ENCODE peak calls at places on chromosomes 16 and 17, in seven cellular contexts. Y is heart left ventricle; S is stomach; W is adrenal gland; C is cardiac muscle cell; D is ascending aorta; H is CD8-positive, alpha-beta memory T cell. F is an unnamed sample. For H3K36me3, the result is how much of the 10 kb centered on the place peaks cover.

GRCh38 chr17:58337126-58337599 is 8.6 kb upstream of the TSPOAP1 start:
- DNase-seq in Y (no peak), S (no peak), W (no peak), C (no peak), D (no peak), H (peak), F (peak)

GRCh38 chr16:30030011-30030685 is 923 bp downstream of the TLCD3B start:
- DNase-seq in Y (no peak), S (no peak), W (no peak), C (no peak), D (no peak), H (no peak), F (no peak)

GRCh38 chr16:84847554-84848415 is 28.0 kb downstream of the CRISPLD2 start:
- DNase-seq in Y (no peak), S (no peak), W (no peak), C (no peak), D (no peak), H (no peak), F (no peak)

GRCh38 chr16:11658896-11659708 is 9.2 kb upstream of the SNN start:
- DNase-seq in Y (no peak), S (no peak), W (no peak), C (peak), D (no peak), H (no peak), F (no peak)

GRCh38 chr16:12869681-12870427 is 31.5 kb upstream of the SHISA9 start:
- DNase-seq in Y (no peak), S (no peak), W (no peak), C (no peak), D (no peak), H (no peak), F (no peak)

GRCh38 chr17:31581491-31581890 is 190.0 kb downstream of the RAB11FIP4 start:
- DNase-seq in Y (no peak), S (peak), W (peak), C (no peak), D (peak), H (no peak), F (no peak)

GRCh38 chr17:49132699-49133364 is at the start of gene B4GALNT2:
- DNase-seq in Y (no peak), S (peak), W (peak), C (no peak), D (no peak), H (no peak), F (no peak)

GRCh38 chr17:18177137-18177536 is 6.5 kb upstream of the ALKBH5 start:
- DNase-seq in Y (no peak), S (no peak), W (no peak), C (no peak), D (no peak), H (no peak), F (no peak)

GRCh38 chr17:67628580-67629013 is 89.1 kb upstream of the NOL11 start:
- DNase-seq in Y (no peak), S (peak), W (peak), C (peak), D (no peak), H (no peak), F (no peak)

GRCh38 chr17:10295728-10296343 is 77.0 kb downstream of the MYH13 start:
- DNase-seq in Y (peak), S (no peak), W (peak), C (peak), D (no peak), H (no peak), F (no peak)

GRCh38 chr17:57853695-57854094 is 3.9 kb upstream of the MRPS23 start:
- DNase-seq in Y (no peak), S (peak), W (peak), C (no peak), D (peak), H (peak), F (no peak)

GRCh38 chr17:66584927-66585326 is 250.0 kb upstream of the CACNG5 start:
- DNase-seq in Y (no peak), S (no peak), W (no peak), C (no peak), D (no peak), H (no peak), F (no peak)

GRCh38 chr16:72956124-72957064 is 91.5 kb downstream of the ZFHX3 start:
- DNase-seq in Y (no peak), S (no peak), W (no peak), C (no peak), D (no peak), H (no peak), F (no peak)

GRCh38 chr17:81331527-81332043 is 36.5 kb upstream of the SLC38A10 start:
- DNase-seq in Y (no peak), S (no peak), W (no peak), C (no peak), D (no peak), H (no peak), F (no peak)
- H3K27ac ChIP-seq in Y (no peak), S (no peak), W (no peak), C (no peak), D (no peak), H (no peak), F (no peak)

DNA sequence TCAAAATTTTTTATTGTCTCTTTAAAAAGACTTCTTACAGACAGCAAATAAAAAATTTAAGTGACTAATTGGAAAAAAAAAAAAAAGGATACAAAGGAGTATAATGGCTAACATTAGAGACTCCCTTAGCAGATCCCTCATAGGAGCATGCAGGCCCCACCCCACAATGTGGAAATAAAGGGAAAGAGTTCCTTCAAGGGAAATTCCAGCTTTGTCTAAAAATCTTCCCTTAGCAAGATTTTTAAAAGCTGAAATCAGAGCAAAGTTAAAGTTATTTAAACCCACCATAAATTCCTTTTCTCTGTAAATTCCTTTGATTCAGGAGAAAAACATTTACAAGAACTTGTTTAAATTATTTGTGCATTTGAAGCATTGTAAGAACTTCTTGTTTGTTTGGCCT is 32.5 kb upstream of the NOS2 start:
- DNase-seq in Y (no peak), S (no peak), W (no peak), C (no peak), D (no peak), H (no peak), F (no peak)
- H3K4me3 ChIP-seq in Y (no peak), S (no peak), W (no peak), C (no peak), D (no peak), H (no peak), F (no peak)

GRCh38 chr17:1000597-1001490 is 3.9 kb downstream of the TIMM22 start:
- DNase-seq in Y (peak), S (peak), W (no peak), C (peak), D (peak), H (no peak), F (no peak)

GRCh38 chr17:1003633-1003971 is 6.7 kb downstream of the TIMM22 start:
- DNase-seq in Y (no peak), S (no peak), W (no peak), C (no peak), D (no peak), H (no peak), F (no peak)

GRCh38 chr17:1002771-1003555 is 6.0 kb downstream of the TIMM22 start:
- DNase-seq in Y (peak), S (no peak), W (no peak), C (peak), D (peak), H (no peak), F (no peak)

GRCh38 chr17:1001640-1002411 is 4.9 kb downstream of the TIMM22 start:
- DNase-seq in Y (peak), S (no peak), W (peak), C (peak), D (peak), H (no peak), F (no peak)

DNA sequence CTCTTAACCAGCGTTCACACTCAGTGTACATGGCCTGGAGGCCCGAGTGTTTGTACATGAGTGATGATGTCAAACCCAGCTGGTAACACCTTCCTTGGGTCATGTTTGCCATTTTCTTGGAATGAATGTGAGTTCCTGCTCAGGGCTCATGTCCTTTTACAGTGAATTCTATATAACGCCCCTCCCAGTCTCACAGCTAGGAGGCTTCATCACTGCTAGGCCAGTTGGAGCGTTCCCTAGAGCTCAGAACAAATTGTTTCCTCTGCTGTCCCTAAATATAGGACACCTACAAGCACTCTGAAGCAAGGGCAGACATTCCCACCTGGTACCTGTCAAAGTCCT is 5.5 kb downstream of the TIMM22 start:
- DNase-seq in Y (no peak), S (no peak), W (no peak), C (no peak), D (peak), H (no peak), F (no peak)
- H3K36me3 ChIP-seq in Y (under half), S (half or more), W (under half), C (under half), D (under half), H (under half), F (under half)

DNA sequence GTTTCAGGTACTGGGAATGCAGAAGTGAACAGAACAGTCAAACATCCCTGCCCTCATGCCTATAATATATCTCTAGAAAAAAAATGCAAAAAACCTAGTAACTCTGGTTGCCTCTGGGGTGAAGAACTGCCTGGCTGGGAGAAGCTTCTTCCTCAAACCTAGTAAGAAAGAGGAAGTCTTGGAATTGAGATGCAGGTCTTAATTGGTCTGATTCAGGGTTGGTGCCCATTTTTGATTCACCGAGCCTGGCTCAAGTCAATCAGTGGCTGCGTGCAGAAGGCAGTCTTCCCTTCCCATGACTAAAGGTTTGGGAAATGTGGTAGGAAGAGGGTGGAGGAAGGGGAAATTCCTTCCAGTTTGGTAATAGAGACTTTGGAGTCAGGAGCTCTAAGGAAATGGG is 22.4 kb downstream of the CDRT15 start:
- DNase-seq in Y (no peak), S (no peak), W (no peak), C (no peak), D (no peak), H (no peak), F (no peak)
- H3K27ac ChIP-seq in Y (no peak), S (no peak), W (no peak), C (no peak), D (no peak), H (no peak), F (no peak)

DNA sequence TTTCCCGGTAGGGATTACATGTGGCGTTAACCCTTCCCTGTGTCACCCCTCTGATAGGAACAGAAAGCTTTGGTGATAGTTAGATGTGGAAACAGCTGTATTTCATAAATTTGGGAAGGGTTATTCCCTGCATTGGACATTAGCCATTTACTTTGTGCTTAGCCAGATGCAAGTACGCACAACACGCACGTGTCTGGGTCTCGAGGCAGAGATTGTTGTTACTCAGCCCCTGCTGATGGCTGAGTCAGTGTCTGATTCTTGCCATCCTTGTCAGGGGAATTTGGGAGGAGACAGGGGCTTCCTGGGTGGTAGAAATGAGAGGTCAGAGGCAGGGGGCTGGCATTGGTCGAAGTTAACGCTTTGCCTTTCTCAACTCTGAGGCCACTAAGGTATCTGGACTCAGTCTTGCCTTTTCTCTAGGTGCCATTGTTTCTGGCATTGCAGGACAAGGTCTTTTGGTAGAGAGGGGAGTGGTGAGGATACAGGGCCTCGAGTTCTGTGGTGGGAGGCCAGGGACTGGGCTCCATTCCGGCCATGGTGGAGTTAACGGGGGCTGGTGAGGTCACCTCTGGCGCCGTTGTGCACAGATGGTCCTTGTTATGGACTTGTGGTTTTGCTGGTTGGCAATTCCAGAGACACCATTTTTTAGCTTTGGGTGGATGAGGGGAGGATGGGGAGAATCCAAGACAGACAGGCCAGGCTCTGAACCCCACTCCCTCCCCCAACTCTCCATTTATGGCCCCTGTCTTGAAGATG is 8.2 kb downstream of the MMP2 start:
- DNase-seq in Y (no peak), S (no peak), W (no peak), C (peak), D (peak), H (no peak), F (no peak)
- H3K4me3 ChIP-seq in Y (no peak), S (no peak), W (no peak), C (no peak), D (no peak), H (no peak), F (no peak)

DNA sequence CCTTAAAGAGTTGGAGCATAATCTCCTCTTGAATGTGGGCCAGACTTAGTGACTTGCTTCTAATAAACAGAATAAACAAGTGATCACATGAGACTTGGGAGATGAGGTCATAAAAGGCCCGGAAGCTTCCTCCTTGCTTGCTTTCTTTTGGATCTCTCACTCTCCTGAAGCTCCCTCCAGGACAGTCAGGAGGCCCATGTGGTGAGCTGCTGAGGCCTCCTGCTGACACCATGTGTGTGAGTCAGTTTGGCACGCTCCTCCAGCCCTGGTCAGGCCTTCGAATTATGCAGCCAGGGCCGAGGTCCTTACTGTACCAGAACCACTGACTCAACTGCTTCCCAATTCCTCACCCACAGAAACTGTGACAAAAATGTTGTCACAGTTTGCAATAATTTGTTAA is 53.2 kb downstream of the NDEL1 start:
- DNase-seq in Y (peak), S (no peak), W (peak), C (peak), D (peak), H (no peak), F (no peak)
- H3K36me3 ChIP-seq in Y (under half), S (half or more), W (under half), C (half or more), D (half or more), H (under half), F (under half)

GRCh38 chr16:27550582-27550920 is 607 bp downstream of the KATNIP start:
- DNase-seq in Y (no peak), S (no peak), W (no peak), C (no peak), D (no peak), H (no peak), F (peak)
- H3K27ac ChIP-seq in Y (peak), S (peak), W (peak), C (no peak), D (peak), H (peak), F (peak)

GRCh38 chr16:1977875-1978268 is 3.4 kb downstream of the NOXO1 start:
- DNase-seq in Y (no peak), S (no peak), W (no peak), C (no peak), D (no peak), H (no peak), F (no peak)
- H3K4me3 ChIP-seq in Y (no peak), S (no peak), W (no peak), C (no peak), D (no peak), H (no peak), F (no peak)

GRCh38 chr17:82055965-82056728 is 4.4 kb downstream of the GPS1 start:
- DNase-seq in Y (no peak), S (no peak), W (peak), C (no peak), D (no peak), H (no peak), F (no peak)
- H3K36me3 ChIP-seq in Y (under half), S (half or more), W (half or more), C (under half), D (half or more), H (under half), F (half or more)